ENCODE peak calls at places on chromosomes 2 and 18, in four cellular contexts. X is GM12878, T is K562, V is HepG2. U is an unnamed sample.

GRCh38 chr2:5020451-5020850 is 671.7 kb upstream of the SOX11 start:
- DNase-seq in T (no peak), X (no peak), V (no peak), U (no peak)

GRCh38 chr2:170227467-170228075 is 49.6 kb downstream of the MYO3B start:
- DNase-seq in V (no peak), T (no peak), X (peak; percentile 79), U (no peak)

GRCh38 chr2:177143444-177143843 is 69.2 kb upstream of the HNRNPA3 start:
- DNase-seq in T (no peak), X (no peak), V (no peak), U (peak; percentile 23)

GRCh38 chr2:216107760-216108159 is 1.4 kb upstream of the XRCC5 start:
- DNase-seq in V (peak; percentile 39), X (no peak), T (peak; percentile 8), U (no peak)

GRCh38 chr18:79971211-79971952 is 6.9 kb downstream of the HSBP1L1 start:
- DNase-seq in T (no peak), V (no peak), X (no peak), U (no peak)

GRCh38 chr2:112182581-112183034 is 44.4 kb downstream of the FBLN7 start:
- DNase-seq in T (no peak), X (no peak), V (no peak), U (no peak)

GRCh38 chr2:164754157-164755093 is 87.2 kb downstream of the COBLL1 start:
- DNase-seq in T (no peak), X (no peak), V (no peak), U (no peak)

GRCh38 chr2:37326285-37326684 is 1.7 kb upstream of the PRKD3 start:
- DNase-seq in X (no peak), T (no peak), V (no peak), U (peak; percentile 56)

GRCh38 chr2:218280260-218280870 is 10.0 kb downstream of the PNKD start:
- DNase-seq in X (no peak), V (no peak), T (no peak), U (no peak)

GRCh38 chr2:126804347-126804746 is 94.3 kb upstream of the TEX51 start:
- DNase-seq in V (no peak), X (no peak), T (no peak), U (no peak)

GRCh38 chr2:126801473-126801872 is 97.2 kb upstream of the TEX51 start:
- DNase-seq in T (no peak), V (no peak), X (no peak), U (no peak)

GRCh38 chr2:126802774-126803421 is 95.8 kb upstream of the TEX51 start:
- DNase-seq in X (no peak), V (no peak), T (no peak), U (no peak)

GRCh38 chr2:126802316-126802715 is 96.4 kb upstream of the TEX51 start:
- DNase-seq in V (no peak), T (no peak), X (no peak), U (no peak)

GRCh38 chr2:126803422-126803775 is 95.3 kb upstream of the TEX51 start:
- DNase-seq in X (no peak), T (no peak), V (no peak), U (no peak)
- TF ChIP-seq TARDBP in X (no peak), T (no peak), V (no peak), U (no peak)

GRCh38 chr2:132758995-132759394 is 89.0 kb upstream of the LYPD1 start:
- DNase-seq in T (no peak), V (no peak), X (no peak), U (no peak)

GRCh38 chr2:132760405-132760804 is 90.4 kb upstream of the LYPD1 start:
- DNase-seq in X (no peak), T (no peak), V (no peak), U (no peak)

GRCh38 chr2:132757676-132758075 is 87.7 kb upstream of the LYPD1 start:
- DNase-seq in V (no peak), T (no peak), X (no peak), U (no peak)

GRCh38 chr2:132761437-132761836 is 91.4 kb upstream of the LYPD1 start:
- DNase-seq in V (no peak), X (no peak), T (no peak), U (no peak)

GRCh38 chr2:132760971-132761370 is 91.0 kb upstream of the LYPD1 start:
- DNase-seq in T (no peak), V (no peak), X (no peak), U (no peak)
- TF ChIP-seq BHLHE40 in T (no peak), V (no peak), X (no peak), U (no peak)

GRCh38 chr2:229714080-229714735 is at the start of gene DNER:
- DNase-seq in X (no peak), T (peak; percentile 80), V (no peak), U (peak; percentile 80)
- TF ChIP-seq TARDBP in X (no peak), T (no peak), V (no peak), U (no peak)

GRCh38 chr2:42876280-42876840 is 84.0 kb upstream of the HAAO start:
- DNase-seq in X (no peak), V (no peak), T (no peak), U (no peak)

GRCh38 chr2:42877532-42877931 is 85.1 kb upstream of the HAAO start:
- DNase-seq in X (no peak), V (no peak), T (no peak), U (no peak)

GRCh38 chr2:42875880-42876279 is 83.5 kb upstream of the HAAO start:
- DNase-seq in T (no peak), X (no peak), V (no peak), U (no peak)

GRCh38 chr2:42872736-42873135 is 80.4 kb upstream of the HAAO start:
- DNase-seq in X (no peak), T (no peak), V (no peak), U (no peak)

DNA sequence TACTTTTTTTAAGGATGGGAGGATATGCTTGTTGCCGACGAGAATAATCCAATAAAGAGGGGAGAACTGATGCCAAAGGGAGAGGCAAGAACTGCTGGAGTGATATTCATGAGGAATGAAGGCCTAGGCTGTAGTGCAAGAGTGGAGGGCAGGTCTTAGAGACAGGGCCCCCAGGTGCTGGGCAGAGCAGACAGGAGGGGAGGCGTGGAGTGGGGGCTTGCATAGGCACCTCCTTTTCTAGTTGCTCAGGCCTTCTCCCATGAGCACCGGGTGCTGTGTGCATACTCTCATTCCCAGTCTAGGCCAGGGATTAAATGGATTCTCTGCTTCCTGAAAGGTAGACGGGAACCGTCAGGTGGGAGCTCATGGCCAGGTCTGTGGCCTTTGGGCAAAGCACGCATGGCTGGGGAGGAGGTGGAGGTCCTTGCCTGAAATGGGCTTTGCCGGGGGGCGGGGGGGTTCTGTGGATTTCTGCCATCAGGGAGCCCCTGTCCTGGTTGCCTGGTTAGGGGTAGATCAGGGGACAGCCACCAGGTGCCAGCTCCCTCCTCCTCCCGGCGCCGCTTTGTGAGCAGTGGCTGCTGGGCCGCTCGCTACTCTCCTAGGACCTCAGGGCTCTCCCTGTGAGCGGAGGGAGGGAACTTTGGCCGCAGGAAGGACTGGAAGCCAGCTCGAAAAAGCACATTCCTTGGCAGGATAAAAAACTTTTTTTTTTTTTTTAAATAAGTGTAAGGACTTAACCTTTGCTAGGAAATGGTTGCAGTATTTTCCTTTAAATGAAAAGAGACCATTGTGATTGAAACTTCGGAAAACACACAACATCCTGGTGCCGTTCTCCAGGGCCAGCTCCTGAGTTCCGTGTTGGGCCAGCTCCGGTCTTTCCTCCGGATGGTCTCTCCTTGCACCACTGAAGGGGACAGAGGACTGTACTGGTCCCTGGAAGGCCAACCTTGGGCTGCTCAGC is 82.7 kb upstream of the HAAO start:
- DNase-seq in V (no peak), T (no peak), X (no peak), U (no peak)
- TF ChIP-seq BHLHE40 in V (no peak), T (no peak), X (no peak), U (no peak)

DNA sequence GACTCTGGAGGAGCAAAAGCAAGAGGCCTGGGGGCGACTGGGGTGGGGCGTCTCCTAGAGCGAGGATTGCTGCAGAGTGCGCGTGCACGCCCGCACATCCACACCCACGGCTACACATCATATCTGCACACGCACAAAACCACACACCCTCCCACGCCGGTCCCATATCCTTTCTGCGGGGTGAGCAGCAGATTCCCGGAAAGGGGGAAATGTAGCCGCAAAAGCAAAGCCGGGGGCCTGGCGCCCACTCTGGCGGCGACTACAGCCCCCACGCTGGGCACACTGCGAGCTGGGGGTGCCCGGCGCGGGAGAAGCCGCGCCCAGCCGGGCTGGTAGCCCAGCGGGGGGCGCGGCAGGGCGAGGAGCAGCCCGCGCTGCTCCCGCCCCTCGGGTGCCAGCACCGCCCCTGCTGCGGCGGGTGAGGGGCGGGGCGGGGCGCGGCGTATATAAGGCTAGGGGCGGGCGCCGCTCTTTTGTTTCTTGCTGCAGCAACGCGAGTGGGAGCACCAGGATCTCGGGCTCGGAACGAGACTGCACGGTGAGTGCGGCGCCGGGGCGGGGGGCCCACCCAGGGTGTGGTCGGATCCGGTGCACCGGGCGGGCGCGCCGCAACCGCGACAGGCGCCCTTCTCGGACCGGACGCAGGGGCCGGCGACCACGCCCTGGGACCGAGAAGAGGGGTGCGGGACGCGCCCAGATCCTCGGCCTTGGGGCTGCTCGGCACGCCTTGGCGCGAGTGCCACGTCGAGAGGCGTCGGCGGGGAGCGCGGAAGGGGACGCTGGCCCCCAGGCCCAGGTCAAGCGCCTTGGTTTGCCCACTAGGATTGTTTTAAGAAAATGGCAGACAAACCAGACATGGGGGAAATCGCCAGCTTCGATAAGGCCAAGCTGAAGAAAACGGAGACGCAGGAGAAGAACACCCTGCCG is at the start of gene TMSB10:
- DNase-seq in V (peak; percentile 73), T (peak; percentile 89), X (no peak), U (peak; percentile 90)
- TF ChIP-seq TARDBP in V (peak; percentile 76), T (no peak), X (no peak), U (no peak)

U was measured in HEK293T.